ENCODE peak calls at places on chromosomes 16 and 17, in four cellular contexts. C is activated CD8-positive, alpha-beta T cell treated with anti-CD3 and anti-CD28 coated beads for 36 hours; I is lower leg skin; V is cardiac muscle cell. X is an unnamed sample.

GRCh38 chr17:74272731-74273201 is 1.3 kb upstream of the DNAI2 start:
- DNase-seq in C (no peak), I (no peak), V (peak), X (no peak)

GRCh38 chr17:66734544-66734943 is 100.4 kb upstream of the CACNG5 start:
- DNase-seq in C (no peak), I (no peak), V (no peak), X (no peak)

GRCh38 chr17:66491213-66491612 is 188.8 kb downstream of the PRKCA start:
- DNase-seq in C (peak), I (no peak), V (no peak), X (no peak)

GRCh38 chr17:72984145-72984924 is 108.2 kb downstream of the SLC39A11 start:
- DNase-seq in C (no peak), I (no peak), V (peak), X (no peak)

GRCh38 chr17:44353656-44354331 is 8.7 kb downstream of the GRN start:
- DNase-seq in C (no peak), I (no peak), V (peak), X (no peak)

GRCh38 chr17:15893333-15894024 is 51.5 kb upstream of the ADORA2B start:
- DNase-seq in C (no peak), I (no peak), V (peak), X (no peak)

GRCh38 chr17:72370819-72371218 is 250.0 kb downstream of the SOX9 start:
- DNase-seq in C (no peak), I (no peak), V (peak), X (no peak)

GRCh38 chr17:68047153-68047846 is 11.8 kb downstream of the KPNA2 start:
- DNase-seq in C (no peak), I (no peak), V (no peak), X (no peak)

GRCh38 chr17:70621593-70621992 is 452.3 kb downstream of the KCNJ2 start:
- DNase-seq in C (no peak), I (no peak), V (peak), X (no peak)

GRCh38 chr16:89919535-89920406 is 1.1 kb downstream of the MC1R start:
- DNase-seq in C (no peak), I (no peak), V (no peak), X (no peak)

GRCh38 chr16:81042821-81043220 is 7.2 kb downstream of the ATMIN start:
- DNase-seq in C (no peak), I (no peak), V (no peak), X (no peak)

GRCh38 chr17:83195330-83196087 is 116.1 kb downstream of the METRNL start:
- DNase-seq in C (no peak), I (peak), V (peak), X (no peak)

GRCh38 chr17:40905370-40905769 is 20.3 kb upstream of the KRT20 start:
- DNase-seq in C (no peak), I (no peak), V (no peak), X (no peak)

GRCh38 chr16:75452464-75453190 is 11.9 kb downstream of the TMEM170A start:
- DNase-seq in C (no peak), I (no peak), V (no peak), X (no peak)

GRCh38 chr17:18859256-18859655 is 1.3 kb downstream of the PRPSAP2 start:
- DNase-seq in C (no peak), I (no peak), V (peak), X (no peak)

GRCh38 chr17:19753661-19754463 is 5.8 kb upstream of the ALDH3A1 start:
- DNase-seq in C (no peak), I (no peak), V (no peak), X (no peak)

GRCh38 chr16:71360378-71360777 is 1.9 kb downstream of the CALB2 start:
- DNase-seq in C (no peak), I (no peak), V (peak), X (no peak)

GRCh38 chr16:51328708-51329107 is 177.6 kb upstream of the SALL1 start:
- DNase-seq in C (no peak), I (no peak), V (no peak), X (no peak)

GRCh38 chr16:11916524-11917285 is 949 bp upstream of the GSPT1 start:
- DNase-seq in C (no peak), I (no peak), V (peak), X (no peak)

GRCh38 chr16:5003211-5003610 is 30.5 kb downstream of the NAGPA start:
- DNase-seq in C (no peak), I (no peak), V (no peak), X (no peak)

GRCh38 chr17:40340880-40341807 is 23.4 kb downstream of the GJD3 start:
- DNase-seq in C (peak), I (peak), V (peak), X (peak)

GRCh38 chr16:49986351-49987124 is 38.5 kb upstream of the CNEP1R1 start:
- DNase-seq in C (no peak), I (no peak), V (peak), X (no peak)

GRCh38 chr17:15963670-15964110 is 18.8 kb downstream of the ADORA2B start:
- DNase-seq in C (no peak), I (no peak), V (peak), X (no peak)

GRCh38 chr17:63707151-63707550 is 7.2 kb upstream of the LIMD2 start:
- DNase-seq in C (no peak), I (no peak), V (no peak), X (no peak)

GRCh38 chr16:53121666-53122065 is 66.9 kb downstream of the CHD9 start:
- DNase-seq in C (no peak), I (no peak), V (peak), X (no peak)

GRCh38 chr17:42230225-42230624 is 35.9 kb upstream of the GHDC start:
- DNase-seq in C (peak), I (no peak), V (no peak), X (no peak)

GRCh38 chr17:18261146-18261515 is 669 bp downstream of the MIEF2 start:
- DNase-seq in C (peak), I (peak), V (no peak), X (no peak)

GRCh38 chr17:17682293-17682736 is 1.1 kb downstream of the RAI1 start:
- DNase-seq in C (peak), I (no peak), V (peak), X (peak)

GRCh38 chr16:399278-400019 is 2.2 kb upstream of the DECR2 start:
- DNase-seq in C (no peak), I (no peak), V (no peak), X (no peak)

GRCh38 chr16:398551-399277 is 1.7 kb downstream of the NME4 start:
- DNase-seq in C (no peak), I (no peak), V (no peak), X (no peak)

GRCh38 chr16:396605-397004 is 394 bp upstream of the NME4 start:
- DNase-seq in C (no peak), I (no peak), V (peak), X (peak)

GRCh38 chr16:397135-397661 is at the start of gene NME4:
- DNase-seq in C (peak), I (no peak), V (peak), X (peak)

DNA sequence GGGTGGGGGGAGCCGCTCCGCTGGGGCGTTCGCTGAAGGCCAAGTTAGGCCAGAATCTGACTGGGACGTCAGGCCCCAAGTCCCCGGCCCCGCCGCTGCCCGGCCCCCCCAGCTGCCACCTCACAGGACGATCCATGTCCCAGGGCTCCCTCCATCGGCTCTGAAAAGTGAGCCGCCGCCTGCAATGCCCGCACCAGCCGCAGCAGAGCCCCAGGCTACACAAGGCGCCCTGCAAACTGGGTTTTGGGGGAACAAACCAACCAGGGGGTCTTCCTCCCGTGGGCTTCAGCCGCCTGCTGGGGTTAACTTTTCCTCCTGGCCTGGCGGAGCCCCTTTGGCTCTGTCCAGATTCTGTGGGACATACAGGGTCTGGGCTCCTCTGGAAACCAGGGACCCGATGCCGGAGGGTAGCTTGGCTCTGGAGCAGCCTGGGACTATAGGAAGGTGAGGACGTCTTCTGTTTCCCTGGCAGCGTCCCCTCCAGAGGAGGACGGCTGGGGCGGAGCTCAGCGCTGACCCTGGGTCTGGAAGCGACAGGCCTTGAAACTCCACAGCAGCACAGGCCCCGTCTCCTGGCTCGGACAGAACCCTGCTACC is 835 bp downstream of the NME4 start:
- DNase-seq in C (peak), I (no peak), V (peak), X (peak)
- TF ChIP-seq CTCF in C (no peak), I (no peak), V (peak), X (no peak)

DNA sequence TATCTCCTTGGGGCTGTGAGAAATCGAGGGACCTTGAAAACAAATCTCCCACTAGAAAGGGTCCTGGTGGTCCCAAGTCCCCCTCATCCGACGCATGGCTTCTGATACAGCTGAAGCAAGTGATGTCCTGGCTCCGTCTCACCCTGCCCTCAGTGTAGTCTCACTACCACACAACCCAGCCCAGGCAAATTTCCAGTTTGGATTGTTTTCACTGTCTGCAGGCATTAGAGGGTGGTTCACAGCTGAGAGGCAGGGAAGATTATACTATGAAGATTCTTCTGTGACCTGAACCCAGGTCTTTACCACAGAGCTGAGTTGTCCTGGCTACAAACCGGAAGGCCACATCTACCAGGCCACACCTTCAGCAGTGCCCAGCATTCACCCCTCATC is 17.7 kb downstream of the ZNHIT3 start:
- DNase-seq in C (no peak), I (no peak), V (no peak), X (no peak)
- TF ChIP-seq CTCF in C (no peak), I (no peak), V (no peak), X (no peak)

DNA sequence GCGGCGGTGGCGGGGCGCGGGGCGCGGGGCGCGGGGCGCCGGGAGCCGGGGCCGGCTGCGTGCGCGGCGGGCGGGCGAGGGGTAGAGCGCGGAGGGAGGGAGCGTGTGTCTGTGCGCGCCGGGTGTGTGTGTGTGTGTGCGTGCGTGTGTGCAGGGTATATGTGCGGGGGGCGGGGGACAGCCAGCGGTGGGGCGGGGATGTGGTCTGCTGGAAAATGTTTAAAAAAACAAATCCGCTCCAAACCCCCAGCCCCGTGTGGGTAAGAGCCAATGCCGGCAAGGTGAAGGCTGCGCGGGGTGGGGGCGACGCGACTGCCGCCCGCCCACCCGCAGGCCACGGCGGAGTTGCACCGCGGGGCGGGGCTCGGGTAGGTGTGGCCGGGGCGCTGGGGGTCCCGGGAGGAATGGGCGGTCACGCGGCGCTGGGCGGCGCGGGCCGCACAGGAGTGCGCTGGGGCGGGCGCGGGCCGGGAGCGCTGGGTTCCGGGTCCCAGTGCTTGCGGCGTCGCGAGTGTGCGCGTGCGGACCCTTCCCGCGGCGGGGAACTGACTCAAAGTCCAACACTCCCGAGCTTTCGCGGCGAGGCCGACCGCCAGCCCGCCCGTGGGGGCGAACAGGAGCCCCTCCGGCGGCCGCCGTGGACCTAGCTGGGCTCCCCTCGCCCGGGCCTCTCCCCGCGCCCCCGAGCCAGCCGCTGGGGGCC is at the start of gene CYGB:
- DNase-seq in C (no peak), I (no peak), V (peak), X (no peak)
- TF ChIP-seq CTCF in C (no peak), I (no peak), V (no peak), X (no peak)

GRCh38 chr16:10039220-10040096 is 142.8 kb downstream of the GRIN2A start:
- DNase-seq in C (no peak), I (no peak), V (peak), X (peak)
- TF ChIP-seq CTCF in C (no peak), I (no peak), V (no peak), X (peak)

GRCh38 chr16:27779719-27780161 is 229.8 kb downstream of the KATNIP start:
- DNase-seq in C (no peak), I (no peak), V (peak), X (peak)
- TF ChIP-seq CTCF in C (no peak), I (no peak), V (peak), X (peak)

GRCh38 chr17:7897773-7898172 is 9.2 kb downstream of the CHD3 start:
- DNase-seq in C (peak), I (no peak), V (peak), X (no peak)
- TF ChIP-seq CTCF in C (no peak), I (no peak), V (peak), X (no peak)

GRCh38 chr16:57781741-57782606 is 20.3 kb downstream of the KIFC3 start:
- DNase-seq in C (no peak), I (no peak), V (peak), X (no peak)
- TF ChIP-seq CTCF in C (no peak), I (no peak), V (no peak), X (no peak)

GRCh38 chr16:87957296-87958069 is 6.2 kb downstream of the BANP start:
- DNase-seq in C (no peak), I (no peak), V (no peak), X (no peak)

GRCh38 chr16:87955302-87956168 is 4.3 kb downstream of the BANP start:
- DNase-seq in C (peak), I (no peak), V (no peak), X (no peak)

GRCh38 chr16:87958632-87959031 is 7.4 kb downstream of the BANP start:
- DNase-seq in C (no peak), I (no peak), V (no peak), X (no peak)

GRCh38 chr16:87956169-87956770 is 5.0 kb downstream of the BANP start:
- DNase-seq in C (peak), I (no peak), V (peak), X (no peak)

GRCh38 chr16:87956771-87957279 is 5.6 kb downstream of the BANP start:
- DNase-seq in C (peak), I (no peak), V (peak), X (no peak)
- TF ChIP-seq CTCF in C (peak), I (no peak), V (peak), X (no peak)

GRCh38 chr17:81672954-81673353 is 6.4 kb downstream of the CCDC137 start:
- DNase-seq in C (no peak), I (no peak), V (no peak), X (no peak)
- TF ChIP-seq CTCF in C (no peak), I (no peak), V (no peak), X (no peak)

GRCh38 chr17:59368218-59368857 is 36.9 kb downstream of the YPEL2 start:
- DNase-seq in C (no peak), I (no peak), V (no peak), X (no peak)

GRCh38 chr17:59365383-59365981 is 34.0 kb downstream of the YPEL2 start:
- DNase-seq in C (peak), I (no peak), V (no peak), X (no peak)

GRCh38 chr17:59367657-59368045 is 36.2 kb downstream of the YPEL2 start:
- DNase-seq in C (peak), I (no peak), V (no peak), X (no peak)

GRCh38 chr17:59366773-59367656 is 35.6 kb downstream of the YPEL2 start:
- DNase-seq in C (peak), I (no peak), V (no peak), X (no peak)

DNA sequence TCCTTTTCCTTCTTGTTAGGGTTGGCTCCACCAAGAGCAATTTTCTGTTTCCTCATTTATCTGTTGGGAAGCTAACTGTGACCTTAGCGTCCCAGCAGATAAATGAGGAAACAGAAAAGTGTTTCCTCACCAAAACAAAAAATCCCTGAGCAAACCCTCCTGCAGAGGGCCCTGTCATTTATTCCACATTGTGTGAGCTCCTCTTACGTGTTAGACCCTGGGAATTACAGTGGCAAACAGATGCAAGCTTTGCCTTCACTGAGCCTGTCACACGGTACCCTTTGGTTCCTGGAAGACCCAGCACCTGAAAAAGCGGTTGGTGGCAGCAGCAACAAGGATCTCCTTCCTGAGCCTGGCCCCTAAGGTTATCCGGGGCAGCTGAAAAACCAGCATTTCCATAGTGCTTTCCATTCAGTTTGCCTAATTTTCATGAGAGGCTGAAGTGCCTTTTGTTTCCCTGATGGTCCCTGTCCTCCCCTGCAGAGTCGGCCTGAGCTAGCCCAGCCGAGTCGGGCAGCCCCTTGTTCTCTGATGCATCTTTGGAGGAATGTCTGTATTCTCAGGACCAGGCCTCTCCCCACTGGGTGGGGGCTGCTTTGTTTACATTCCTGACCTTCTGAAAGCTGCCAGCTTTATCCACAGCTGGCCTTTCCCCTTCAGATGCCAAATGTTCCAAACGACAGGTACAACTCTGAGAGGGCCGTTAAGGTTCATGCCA is 34.7 kb downstream of the YPEL2 start:
- DNase-seq in C (no peak), I (no peak), V (no peak), X (no peak)
- TF ChIP-seq CTCF in C (no peak), I (no peak), V (no peak), X (no peak)

X was measured in endothelial cell.